ENCODE peak calls at places on chromosomes 4 and X, in nine cellular contexts. D, Y, R, P, A, M, X, O and T are unnamed samples.

GRCh38 chrX:154370300-154370881 is 4.0 kb downstream of the FLNA start:
- DNase-seq in D (no peak), Y (no peak), R (no peak), P (no peak), A (no peak), M (no peak), X (peak), O (no peak), T (peak)

GRCh38 chr4:153348006-153348405 is 3.5 kb downstream of the MND1 start:
- DNase-seq in D (no peak), Y (no peak), R (no peak), P (peak), A (no peak), M (no peak), X (peak), O (no peak), T (no peak)

GRCh38 chrX:153970398-153971123 is 1.1 kb downstream of the HCFC1 start:
- DNase-seq in D (peak), Y (peak), R (no peak), P (peak), A (no peak), M (peak), X (peak), O (peak), T (peak)

GRCh38 chr4:29549308-29549707 is 1170.9 kb upstream of the PCDH7 start:
- DNase-seq in D (no peak), Y (no peak), R (no peak), P (peak), A (no peak), M (no peak), X (no peak), O (no peak), T (no peak)

GRCh38 chr4:100075486-100076270 is 114.6 kb downstream of the DDIT4L start:
- DNase-seq in D (no peak), Y (no peak), R (no peak), P (no peak), A (no peak), M (no peak), X (no peak), O (no peak), T (no peak)

GRCh38 chr4:168585168-168586091 is 88.6 kb downstream of the PALLD start:
- DNase-seq in D (no peak), Y (peak), R (peak), P (peak), A (no peak), M (peak), X (peak), O (peak), T (peak)

GRCh38 chrX:1658083-1658463 is 43.2 kb downstream of the ASMT start:
- DNase-seq in D (no peak), Y (peak), R (peak), P (no peak), A (no peak), M (no peak), X (no peak), O (no peak), T (no peak)

GRCh38 chr4:1236103-1236641 is 12.8 kb downstream of the CTBP1 start:
- DNase-seq in D (no peak), Y (no peak), R (peak), P (no peak), A (no peak), M (peak), X (no peak), O (no peak), T (peak)

GRCh38 chr4:174681723-174682300 is 147.2 kb downstream of the GLRA3 start:
- DNase-seq in D (no peak), Y (no peak), R (no peak), P (peak), A (no peak), M (no peak), X (peak), O (no peak), T (no peak)

GRCh38 chr4:75169020-75169814 is 236.3 kb downstream of the PARM1 start:
- DNase-seq in D (no peak), Y (no peak), R (no peak), P (no peak), A (no peak), M (no peak), X (no peak), O (peak), T (no peak)

GRCh38 chrX:39301041-39301440 is 499.8 kb downstream of the MID1IP1 start:
- DNase-seq in D (no peak), Y (no peak), R (no peak), P (no peak), A (no peak), M (no peak), X (no peak), O (no peak), T (no peak)

GRCh38 chr4:25767877-25768475 is 94.8 kb downstream of the SEL1L3 start:
- DNase-seq in D (no peak), Y (peak), R (no peak), P (peak), A (no peak), M (no peak), X (peak), O (peak), T (peak)

GRCh38 chrX:31213941-31214340 is 142.1 kb upstream of the FTHL17 start:
- DNase-seq in D (no peak), Y (peak), R (no peak), P (peak), A (no peak), M (no peak), X (peak), O (peak), T (no peak)

GRCh38 chrX:3803305-3803704 is 89.9 kb upstream of the PRKX start:
- DNase-seq in D (no peak), Y (no peak), R (no peak), P (no peak), A (no peak), M (no peak), X (no peak), O (no peak), T (no peak)

GRCh38 chr4:18111100-18111499 is 89.5 kb upstream of the LCORL start:
- DNase-seq in D (no peak), Y (no peak), R (no peak), P (no peak), A (no peak), M (no peak), X (peak), O (no peak), T (no peak)

GRCh38 chrX:9860826-9861225 is 74.6 kb downstream of the SHROOM2 start:
- DNase-seq in D (no peak), Y (no peak), R (no peak), P (no peak), A (no peak), M (no peak), X (no peak), O (no peak), T (no peak)

GRCh38 chr4:70251945-70252277 is 9.5 kb downstream of the CSN3 start:
- DNase-seq in D (no peak), Y (no peak), R (no peak), P (no peak), A (no peak), M (no peak), X (no peak), O (no peak), T (no peak)

DNA sequence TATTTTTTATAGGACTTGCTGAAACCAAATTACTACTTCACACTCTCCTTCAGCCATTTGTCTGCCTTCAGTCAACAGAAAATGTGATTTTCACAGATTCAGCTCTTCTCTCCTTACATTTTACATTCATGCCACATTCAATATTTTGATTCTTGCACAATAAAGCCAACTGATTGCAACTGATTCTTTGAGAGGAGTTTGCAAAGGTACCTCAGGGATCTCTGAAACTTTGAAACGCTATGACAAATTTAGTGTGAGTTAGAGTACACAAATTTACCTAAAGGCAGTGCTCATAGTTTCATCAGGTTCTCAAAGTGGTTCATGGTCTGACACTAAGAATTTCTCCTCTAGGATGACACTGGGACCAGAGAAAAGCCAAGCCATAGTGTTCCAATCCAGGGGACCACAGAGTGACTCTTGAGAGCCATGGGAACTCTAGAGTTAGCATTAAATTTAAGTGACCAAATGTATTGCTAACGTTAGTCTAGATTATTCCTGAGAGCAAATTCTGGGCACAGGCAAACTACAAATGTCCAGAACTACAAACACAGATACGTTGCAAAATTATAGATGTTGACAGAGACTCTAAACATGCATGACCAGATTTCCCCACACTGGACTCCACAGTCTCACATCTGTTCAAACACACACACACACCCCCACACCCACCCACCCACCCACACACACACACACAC is 9.0 kb downstream of the CSN3 start:
- DNase-seq in D (no peak), Y (no peak), R (no peak), P (no peak), A (no peak), M (no peak), X (no peak), O (no peak), T (no peak)
- H3K27ac ChIP-seq in D (no peak), Y (no peak), R (no peak), P (no peak), A (no peak), M (no peak), X (no peak), O (no peak), T (no peak)

DNA sequence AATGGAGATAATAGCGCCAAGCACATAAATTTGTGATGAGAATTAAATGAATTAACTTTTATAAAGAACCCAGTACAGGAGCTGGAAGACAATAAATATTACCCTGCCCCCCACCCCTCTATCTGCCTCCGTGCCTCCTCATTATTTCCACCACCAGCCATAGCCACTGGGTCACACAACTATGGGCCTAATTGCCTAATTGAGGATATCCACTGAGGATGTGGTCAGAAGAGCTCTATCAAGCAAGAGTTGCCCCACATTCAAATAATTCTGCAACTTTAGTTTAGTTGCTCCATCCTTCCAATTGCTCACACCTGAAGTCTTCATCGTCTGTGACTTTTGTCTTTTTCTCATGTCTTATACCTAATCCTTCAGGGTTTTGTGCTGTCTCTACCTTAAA is 9.5 kb upstream of the CXCL8 start:
- DNase-seq in D (no peak), Y (no peak), R (no peak), P (no peak), A (no peak), M (no peak), X (no peak), O (no peak), T (no peak)
- H3K4me3 ChIP-seq in D (no peak), Y (no peak), R (no peak), P (no peak), A (no peak), M (no peak), X (no peak), O (no peak), T (no peak)

GRCh38 chr4:158875026-158875425 is 106.2 kb downstream of the FNIP2 start:
- DNase-seq in D (no peak), Y (no peak), R (no peak), P (no peak), A (no peak), M (no peak), X (no peak), O (no peak), T (no peak)

GRCh38 chr4:158877069-158877468 is 108.2 kb downstream of the FNIP2 start:
- DNase-seq in D (no peak), Y (no peak), R (no peak), P (no peak), A (no peak), M (no peak), X (no peak), O (no peak), T (no peak)

GRCh38 chr4:158871050-158871724 is 102.4 kb downstream of the FNIP2 start:
- DNase-seq in D (no peak), Y (no peak), R (no peak), P (no peak), A (no peak), M (no peak), X (no peak), O (no peak), T (no peak)

GRCh38 chr4:158873795-158874359 is 105.1 kb downstream of the FNIP2 start:
- DNase-seq in D (no peak), Y (no peak), R (no peak), P (peak), A (no peak), M (no peak), X (peak), O (no peak), T (no peak)

DNA sequence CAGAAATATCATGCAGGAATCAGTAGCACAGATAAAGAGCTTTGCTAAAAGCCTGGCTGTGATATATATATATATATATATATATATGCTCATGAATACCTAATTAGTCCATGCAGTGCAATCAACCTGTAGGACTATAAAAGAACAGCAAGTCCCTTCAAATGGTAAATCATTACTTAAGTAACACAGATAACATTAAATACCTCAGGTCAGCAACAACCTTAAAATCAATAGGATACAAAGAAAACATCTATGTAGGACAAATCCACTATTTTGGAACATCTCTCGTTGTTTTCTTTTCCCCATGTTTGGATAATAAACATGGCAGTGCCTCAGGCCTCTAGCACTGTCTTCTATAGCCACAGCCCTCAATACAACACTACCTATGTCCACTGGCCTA is 106.6 kb downstream of the FNIP2 start:
- DNase-seq in D (no peak), Y (no peak), R (no peak), P (no peak), A (no peak), M (no peak), X (no peak), O (no peak), T (no peak)
- H3K27ac ChIP-seq in D (no peak), Y (no peak), R (no peak), P (no peak), A (no peak), M (no peak), X (no peak), O (no peak), T (no peak)

GRCh38 chr4:39978378-39978775 is 666 bp upstream of the PDS5A start:
- DNase-seq in D (no peak), Y (no peak), R (no peak), P (no peak), A (no peak), M (no peak), X (no peak), O (no peak), T (no peak)

GRCh38 chr4:39976945-39977488 is 694 bp downstream of the PDS5A start:
- DNase-seq in D (peak), Y (peak), R (peak), P (no peak), A (peak), M (no peak), X (peak), O (peak), T (peak)

GRCh38 chr4:39977489-39978377 is at the start of gene PDS5A:
- DNase-seq in D (peak), Y (peak), R (peak), P (peak), A (peak), M (peak), X (peak), O (peak), T (peak)

GRCh38 chr4:39976141-39976944 is 1.4 kb downstream of the PDS5A start:
- DNase-seq in D (peak), Y (peak), R (peak), P (peak), A (peak), M (peak), X (peak), O (peak), T (peak)

DNA sequence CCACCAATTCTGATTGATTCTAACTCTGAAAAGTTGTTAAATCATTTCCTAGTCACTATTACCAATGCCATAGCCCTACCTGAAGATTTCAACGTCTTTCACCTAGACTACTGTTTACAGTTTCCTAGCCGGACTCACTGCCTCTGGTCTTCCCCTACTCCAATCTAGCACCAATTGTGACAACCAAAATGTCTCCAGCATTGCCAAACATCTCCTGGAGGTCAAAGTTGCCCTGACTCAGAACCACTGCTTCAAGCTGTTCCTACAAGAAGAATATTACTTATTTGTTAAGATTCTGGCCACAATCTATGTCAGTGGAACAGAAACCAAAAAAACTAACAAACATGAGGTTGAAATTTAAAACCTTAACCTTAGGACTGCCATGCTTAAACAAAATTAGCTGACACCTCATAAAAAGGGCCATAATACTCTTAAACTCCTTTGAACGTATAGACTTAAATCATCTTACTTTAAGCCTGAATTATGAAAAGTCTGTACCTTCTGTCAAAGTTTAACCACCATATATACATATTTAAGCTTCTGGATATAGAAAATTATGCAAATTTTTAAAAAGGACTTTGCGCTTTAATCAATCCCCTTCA is 2.1 kb downstream of the PDS5A start:
- DNase-seq in D (no peak), Y (no peak), R (no peak), P (peak), A (no peak), M (no peak), X (peak), O (no peak), T (no peak)
- H3K4me3 ChIP-seq in D (no peak), Y (peak), R (peak), P (no peak), A (no peak), M (peak), X (peak), O (peak), T (no peak)

GRCh38 chr4:86717651-86718050 is 123.5 kb downstream of the PTPN13 start:
- DNase-seq in D (no peak), Y (no peak), R (no peak), P (no peak), A (no peak), M (no peak), X (no peak), O (no peak), T (no peak)
- H3K27ac ChIP-seq in D (no peak), Y (no peak), R (no peak), P (no peak), A (no peak), M (no peak), X (no peak), O (no peak), T (no peak)

GRCh38 chr4:157514711-157515110 is 294.2 kb downstream of the GRIA2 start:
- DNase-seq in D (no peak), Y (peak), R (no peak), P (no peak), A (no peak), M (no peak), X (no peak), O (peak), T (no peak)
- H3K4me3 ChIP-seq in D (no peak), Y (no peak), R (no peak), P (no peak), A (no peak), M (no peak), X (no peak), O (no peak), T (no peak)